ENCODE peak calls at places on chromosomes 5 and 9, in nine cellular contexts. J is psoas muscle, H is IMR-90, E is cardiac fibroblast, R is esophagus squamous epithelium, Y is transverse colon, V is neural progenitor cell, Z is dorsolateral prefrontal cortex, O is AG04449. Q is an unnamed sample.

GRCh38 chr9:98142182-98142924 is 23.3 kb upstream of the TRIM14 start:
- DNase-seq in J (no peak), H (no peak), E (no peak), R (no peak), Y (peak), V (no peak), Z (peak), O (no peak), Q (no peak)

GRCh38 chr5:31935702-31936347 is 238.3 kb downstream of the GOLPH3 start:
- DNase-seq in J (no peak), H (no peak), E (peak), R (no peak), Y (no peak), V (no peak), Z (no peak), O (no peak), Q (no peak)

GRCh38 chr5:127697894-127698600 is 5.1 kb upstream of the CCDC192 start:
- DNase-seq in J (no peak), H (peak), E (peak), R (no peak), Y (no peak), V (no peak), Z (no peak), O (no peak), Q (no peak)

GRCh38 chr5:56160723-56161445 is 72.2 kb downstream of the ANKRD55 start:
- DNase-seq in J (no peak), H (no peak), E (no peak), R (no peak), Y (no peak), V (no peak), Z (no peak), O (no peak), Q (no peak)

GRCh38 chr9:36870960-36871359 is 163.1 kb downstream of the PAX5 start:
- DNase-seq in J (no peak), H (no peak), E (no peak), R (no peak), Y (peak), V (no peak), Z (peak), O (no peak), Q (no peak)

GRCh38 chr5:172858990-172859811 is 25.1 kb downstream of the ERGIC1 start:
- DNase-seq in J (peak), H (peak), E (peak), R (no peak), Y (peak), V (no peak), Z (no peak), O (no peak), Q (no peak)

GRCh38 chr5:98927242-98927987 is 1.4 kb downstream of the CHD1 start:
- DNase-seq in J (no peak), H (peak), E (peak), R (no peak), Y (peak), V (peak), Z (no peak), O (no peak), Q (no peak)

GRCh38 chr5:59607126-59607807 is 286.3 kb downstream of the PDE4D start:
- DNase-seq in J (no peak), H (no peak), E (no peak), R (no peak), Y (no peak), V (no peak), Z (no peak), O (no peak), Q (no peak)

GRCh38 chr9:29514862-29515261 is 1941.6 kb upstream of the C9orf72 start:
- DNase-seq in J (no peak), H (no peak), E (no peak), R (no peak), Y (no peak), V (no peak), Z (no peak), O (no peak), Q (no peak)

DNA sequence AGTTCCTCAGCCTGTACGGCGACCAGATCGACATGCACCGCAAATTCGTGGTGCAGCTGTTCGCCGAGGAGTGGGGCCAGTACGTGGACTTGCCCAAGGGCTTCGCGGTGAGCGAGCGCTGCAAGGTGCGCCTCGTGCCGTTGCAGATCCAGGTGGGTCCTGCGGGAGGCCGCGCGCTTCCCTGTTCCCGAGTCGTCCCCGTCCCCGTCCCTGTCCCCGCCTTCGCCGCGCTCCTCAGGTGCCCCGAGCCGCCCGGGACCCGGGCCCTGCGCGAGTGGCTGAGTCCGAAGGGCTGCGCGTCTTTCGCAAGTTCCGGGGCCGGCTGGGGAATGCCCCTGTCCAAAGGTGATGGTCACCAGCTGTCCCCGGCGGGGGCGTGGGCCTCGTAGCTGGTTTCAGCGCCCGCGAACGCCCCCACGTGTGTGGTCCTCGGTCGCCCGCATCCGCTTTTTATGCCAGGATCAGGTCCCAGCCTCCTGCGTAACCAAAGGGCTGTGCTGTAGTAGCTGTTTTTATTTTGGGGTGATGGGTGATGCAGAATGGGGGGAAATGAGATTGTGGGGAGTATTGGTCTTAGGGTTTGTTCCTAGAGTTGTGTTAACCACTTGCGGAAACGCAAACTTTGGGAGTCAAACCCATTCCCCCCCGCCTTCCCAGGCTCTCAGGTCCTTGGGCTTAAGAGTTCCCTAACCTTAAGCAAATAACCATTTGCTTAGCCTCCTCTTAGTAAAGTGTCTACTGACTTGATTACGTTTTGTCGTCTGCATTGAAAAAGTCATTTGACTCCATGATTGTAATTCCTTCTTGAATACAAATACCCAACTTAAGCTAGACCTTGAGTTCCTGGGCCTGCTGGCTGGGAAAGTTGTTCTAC is 612 bp downstream of the ISOC1 start:
- DNase-seq in J (peak), H (peak), E (peak), R (peak), Y (peak), V (peak), Z (peak), O (no peak), Q (no peak)
- TF ChIP-seq CTCF in J (peak), H (peak), E (no peak), R (no peak), Y (no peak), V (no peak), Z (no peak), O (no peak), Q (no peak)

DNA sequence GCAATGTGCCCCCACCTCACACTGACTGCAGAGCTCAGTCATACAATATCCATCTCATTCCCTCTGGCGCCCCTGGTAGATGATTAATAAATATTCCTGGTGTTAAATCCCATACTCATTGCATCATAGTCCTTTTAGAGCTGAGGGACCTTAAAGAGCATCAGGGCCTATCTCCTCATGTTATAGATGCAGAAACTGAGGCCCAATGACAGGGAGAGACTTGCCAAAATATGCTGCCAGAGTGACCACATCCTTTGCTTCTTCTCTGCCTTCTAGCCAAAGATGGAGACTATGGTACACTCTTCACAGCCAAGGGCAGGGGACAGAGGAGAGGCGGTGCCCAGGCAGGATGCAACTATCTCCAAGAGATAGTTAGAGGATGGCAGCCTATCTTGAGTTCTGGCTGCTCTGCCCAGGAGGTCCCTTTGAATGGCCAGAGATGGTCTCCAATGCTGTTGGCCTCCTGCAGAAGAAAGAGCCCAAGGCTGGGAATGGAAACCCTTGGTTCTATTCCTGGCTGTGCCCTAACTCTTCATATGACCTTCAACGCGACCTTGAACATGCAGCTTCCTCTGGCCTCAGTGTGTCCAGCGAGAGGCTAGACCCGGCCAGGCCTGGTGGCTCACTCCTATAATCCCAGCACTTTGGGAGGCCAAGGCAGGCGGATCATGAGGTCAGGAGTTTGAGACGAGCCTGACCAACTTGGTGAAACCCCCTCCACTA is 36.3 kb upstream of the IL17B start:
- DNase-seq in J (no peak), H (no peak), E (no peak), R (no peak), Y (no peak), V (no peak), Z (no peak), O (no peak), Q (no peak)
- H3K4me3 ChIP-seq in J (peak), H (no peak), E (no peak), R (peak), Y (peak), V (no peak), Z (no peak), O (no peak), Q (no peak)

DNA sequence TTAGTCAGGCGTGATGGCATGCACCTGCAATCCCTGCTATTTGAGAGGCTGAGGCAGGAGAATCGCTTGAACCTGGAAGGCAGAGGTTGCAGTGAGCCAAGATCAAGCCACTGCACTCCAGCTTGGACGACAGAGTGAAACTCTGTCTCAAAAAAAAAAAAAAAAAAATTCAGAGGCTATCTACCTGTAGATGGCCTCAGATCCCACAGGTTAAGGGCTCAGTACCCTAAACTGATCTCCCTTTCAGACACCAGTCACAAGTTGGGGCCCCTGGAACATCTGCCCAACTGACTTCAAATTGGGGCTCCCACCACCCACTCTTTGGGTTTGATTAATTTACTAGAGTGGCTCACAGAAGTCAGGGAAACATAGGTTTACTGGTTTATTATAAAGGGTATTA is 65.4 kb upstream of the ERCC6L2 start:
- DNase-seq in J (no peak), H (no peak), E (no peak), R (no peak), Y (no peak), V (no peak), Z (no peak), O (no peak), Q (no peak)
- TF ChIP-seq CTCF in J (no peak), H (no peak), E (no peak), R (no peak), Y (no peak), V (no peak), Z (no peak), O (no peak), Q (no peak)

GRCh38 chr5:178995341-178995690 is 196 bp upstream of the GRM6 start:
- DNase-seq in J (no peak), H (no peak), E (no peak), R (no peak), Y (no peak), V (no peak), Z (no peak), O (no peak), Q (no peak)
- H3K4me3 ChIP-seq in J (no peak), H (no peak), E (no peak), R (no peak), Y (no peak), V (peak), Z (no peak), O (no peak), Q (no peak)

GRCh38 chr9:33860200-33860871 is 43.4 kb downstream of the UBE2R2 start:
- DNase-seq in J (no peak), H (no peak), E (peak), R (no peak), Y (no peak), V (no peak), Z (no peak), O (no peak), Q (no peak)
- TF ChIP-seq CTCF in J (no peak), H (no peak), E (peak), R (peak), Y (no peak), V (no peak), Z (no peak), O (no peak), Q (no peak)

GRCh38 chr5:79576606-79577289 is 35.5 kb upstream of the TENT2 start:
- DNase-seq in J (no peak), H (no peak), E (peak), R (no peak), Y (no peak), V (no peak), Z (no peak), O (no peak), Q (no peak)
- H3K4me3 ChIP-seq in J (no peak), H (no peak), E (no peak), R (no peak), Y (no peak), V (no peak), Z (no peak), O (no peak), Q (no peak)

DNA sequence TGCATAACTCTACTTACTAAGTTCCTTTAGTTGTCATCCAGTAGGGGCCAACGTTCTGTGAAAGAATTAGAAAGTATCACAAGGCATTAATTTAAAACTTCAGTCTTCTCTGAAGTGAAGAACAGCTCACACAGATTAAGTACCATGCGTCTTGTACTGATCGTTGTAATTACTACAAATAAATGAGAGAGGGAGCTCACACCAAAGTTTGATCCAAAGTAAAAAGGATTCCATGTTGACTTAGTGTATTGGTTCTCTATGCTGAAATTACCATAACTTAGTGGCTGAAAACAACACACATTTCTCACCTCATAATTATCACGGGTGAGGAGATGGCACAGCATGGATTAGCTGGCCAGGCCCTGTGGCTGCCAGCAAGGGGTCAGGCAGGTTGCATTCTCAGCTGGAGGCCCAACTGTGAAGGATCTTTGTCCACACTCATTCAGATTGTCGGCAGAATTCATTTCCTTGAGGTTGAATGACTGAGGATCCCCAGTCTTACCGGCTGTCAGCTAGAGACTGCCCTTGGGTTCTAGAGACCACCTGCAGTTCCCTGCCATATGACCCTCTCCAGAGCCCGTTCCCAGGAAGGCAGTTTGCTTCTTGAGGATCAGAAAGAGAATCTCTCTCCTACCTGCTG is 169.1 kb downstream of the YTHDC2 start:
- DNase-seq in J (no peak), H (peak), E (peak), R (no peak), Y (no peak), V (peak), Z (no peak), O (no peak), Q (no peak)
- TF ChIP-seq CTCF in J (peak), H (peak), E (no peak), R (peak), Y (no peak), V (peak), Z (peak), O (no peak), Q (no peak)

GRCh38 chr5:100590867-100591266 is 55.7 kb downstream of the FAM174A start:
- DNase-seq in J (no peak), H (no peak), E (no peak), R (no peak), Y (no peak), V (no peak), Z (no peak), O (no peak), Q (no peak)

GRCh38 chr5:100600289-100600994 is 65.3 kb downstream of the FAM174A start:
- DNase-seq in J (no peak), H (no peak), E (no peak), R (no peak), Y (no peak), V (no peak), Z (no peak), O (no peak), Q (no peak)

GRCh38 chr5:100595812-100596173 is 60.6 kb downstream of the FAM174A start:
- DNase-seq in J (no peak), H (no peak), E (no peak), R (no peak), Y (no peak), V (no peak), Z (no peak), O (no peak), Q (no peak)

GRCh38 chr5:100595152-100595811 is 60.1 kb downstream of the FAM174A start:
- DNase-seq in J (peak), H (peak), E (peak), R (no peak), Y (peak), V (no peak), Z (peak), O (peak), Q (peak)
- H3K4me3 ChIP-seq in J (peak), H (peak), E (peak), R (no peak), Y (no peak), V (no peak), Z (no peak), O (peak), Q (no peak)

DNA sequence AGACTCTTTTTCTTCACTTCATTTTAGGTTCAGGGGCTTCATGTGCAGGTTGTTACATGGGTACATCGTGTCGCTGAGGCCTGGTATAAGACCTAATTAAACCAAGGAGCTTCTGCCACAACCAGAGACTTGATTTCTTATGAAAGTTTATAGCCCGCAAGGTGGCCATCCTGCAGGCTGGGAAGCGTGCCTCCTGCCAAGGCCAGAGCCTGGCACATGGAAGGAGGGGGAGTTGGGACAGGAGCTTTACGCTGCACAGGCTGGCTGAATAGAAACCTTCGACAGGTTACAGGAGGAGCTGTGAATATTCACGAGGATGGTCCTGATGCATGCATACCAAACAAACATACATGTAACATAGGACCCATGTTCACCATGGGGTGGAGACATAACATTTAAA is 50.1 kb upstream of the SIMC1 start:
- DNase-seq in J (no peak), H (no peak), E (no peak), R (no peak), Y (no peak), V (no peak), Z (no peak), O (no peak), Q (no peak)
- TF ChIP-seq CTCF in J (no peak), H (no peak), E (no peak), R (no peak), Y (no peak), V (no peak), Z (no peak), O (no peak), Q (no peak)